ENCODE peak calls at places on chromosomes 13 and 19, in six cellular contexts. X is fibroblast of the aortic adventitia, I is A673, F is HepG2, W is pancreas, Z is fibroblast of mammary gland. G is an unnamed sample.

GRCh38 chr19:18999896-19000620 is 33.3 kb downstream of the SUGP2 start:
- DNase-seq in X (no peak), I (no peak), F (no peak), W (no peak), Z (peak; percentile 11), G (peak; percentile 35)

GRCh38 chr13:113489171-113489548 is 1.4 kb downstream of the DCUN1D2 start:
- DNase-seq in X (no peak), I (no peak), F (peak; percentile 16), W (no peak), Z (no peak), G (no peak)

GRCh38 chr13:67299072-67299635 is 69.0 kb upstream of the PCDH9 start:
- DNase-seq in X (peak; percentile 93), I (no peak), F (no peak), W (no peak), Z (peak; percentile 95), G (peak; percentile 94)

GRCh38 chr13:33182729-33183128 is 102.8 kb downstream of the STARD13 start:
- DNase-seq in X (no peak), I (no peak), F (no peak), W (peak; percentile 34), Z (no peak), G (no peak)

GRCh38 chr19:42468273-42468796 is 25.6 kb upstream of the CXCL17 start:
- DNase-seq in X (peak; percentile 66), I (peak; percentile 94), F (no peak), W (no peak), Z (peak; percentile 93), G (peak; percentile 67)

GRCh38 chr13:98869408-98870090 is 108.3 kb downstream of the DOCK9 start:
- DNase-seq in X (peak; percentile 6), I (no peak), F (no peak), W (no peak), Z (peak; percentile 38), G (peak; percentile 33)

GRCh38 chr13:94419304-94419943 is 60.1 kb downstream of the DCT start:
- DNase-seq in X (peak; percentile 76), I (peak; percentile 70), F (no peak), W (no peak), Z (peak; percentile 95), G (peak; percentile 84)

GRCh38 chr19:19551862-19552192 is 13.8 kb downstream of the CILP2 start:
- DNase-seq in X (no peak), I (no peak), F (no peak), W (no peak), Z (no peak), G (no peak)

GRCh38 chr13:113291997-113292862 is 4.8 kb upstream of the LAMP1 start:
- DNase-seq in X (peak; percentile 7), I (peak; percentile 25), F (no peak), W (no peak), Z (peak; percentile 44), G (no peak)

GRCh38 chr13:40609972-40610726 is 56.3 kb downstream of the FOXO1 start:
- DNase-seq in X (no peak), I (no peak), F (no peak), W (no peak), Z (no peak), G (no peak)

GRCh38 chr13:62320129-62320724 is 904.6 kb upstream of the PCDH20 start:
- DNase-seq in X (peak; percentile 5), I (peak; percentile 70), F (peak; percentile 22), W (no peak), Z (peak; percentile 49), G (peak; percentile 76)

GRCh38 chr13:109400192-109400591 is 386.2 kb downstream of the IRS2 start:
- DNase-seq in X (no peak), I (no peak), F (no peak), W (no peak), Z (no peak), G (peak; percentile 18)

GRCh38 chr13:95784891-95785290 is 108.0 kb downstream of the DNAJC3 start:
- DNase-seq in X (peak; percentile 23), I (no peak), F (no peak), W (no peak), Z (peak; percentile 82), G (peak; percentile 37)

GRCh38 chr19:32719611-32720059 is at the start of gene TDRD12:
- DNase-seq in X (no peak), I (no peak), F (no peak), W (no peak), Z (no peak), G (no peak)

GRCh38 chr13:23445794-23446193 is 12.3 kb upstream of the SACS start:
- DNase-seq in X (peak; percentile 10), I (no peak), F (no peak), W (no peak), Z (no peak), G (no peak)

GRCh38 chr13:50421457-50422130 is 406.4 kb downstream of the KCNRG start:
- DNase-seq in X (no peak), I (no peak), F (no peak), W (no peak), Z (peak; percentile 80), G (no peak)
- H3K4me3 ChIP-seq in X (no peak overlapping the region), I (no peak overlapping the region), F (no peak overlapping the region), W (no peak overlapping the region), Z (no peak overlapping the region), G (no peak overlapping the region)

DNA sequence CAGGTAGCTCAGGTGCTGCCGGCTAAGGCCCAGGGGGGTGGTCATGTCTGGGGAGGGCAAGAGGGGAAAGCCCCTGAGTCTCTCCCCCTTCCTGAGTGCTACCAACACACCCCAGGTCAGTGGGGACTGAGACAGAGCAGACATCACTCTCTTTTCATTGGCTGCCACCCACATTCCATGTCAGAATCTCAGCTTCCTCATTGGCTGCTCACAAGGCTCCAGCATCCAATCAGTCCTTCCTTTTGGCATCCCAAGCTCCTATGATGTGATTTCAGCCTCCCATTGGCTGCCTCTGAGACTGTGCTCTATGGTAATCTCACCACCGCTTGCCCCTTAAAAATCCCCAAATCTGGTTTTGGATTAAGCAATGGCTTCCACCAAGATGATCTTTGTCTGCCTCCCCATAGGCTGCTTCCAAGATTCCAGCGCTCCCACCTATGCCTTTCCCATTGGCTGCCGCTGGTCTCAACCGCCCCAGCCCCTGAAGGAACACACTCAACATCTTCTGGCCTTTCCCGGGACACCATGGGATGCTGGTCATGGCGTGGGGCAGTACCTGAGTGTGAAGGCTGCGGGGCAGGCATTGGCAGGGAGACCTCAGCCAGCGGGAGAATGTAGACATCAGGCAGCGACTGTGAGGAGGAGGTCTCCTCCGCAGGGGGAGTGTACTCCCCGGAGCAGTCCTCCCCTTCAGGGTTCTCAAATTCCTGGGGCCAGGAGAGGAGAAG is 2.0 kb downstream of the LMTK3 start:
- DNase-seq in X (no peak), I (peak; percentile 52), F (no peak), W (no peak), Z (no peak), G (peak; percentile 22)
- H3K4me3 ChIP-seq in X (no peak overlapping the region), I (no peak overlapping the region), F (no peak overlapping the region), W (no peak overlapping the region), Z (no peak overlapping the region), G (no peak overlapping the region)

GRCh38 chr19:3275583-3276340 is 51.3 kb downstream of the CELF5 start:
- DNase-seq in X (peak; percentile 64), I (peak; percentile 76), F (peak; percentile 77), W (peak; percentile 69), Z (peak; percentile 67), G (peak; percentile 78)

GRCh38 chr19:3274245-3275067 is 50.0 kb downstream of the CELF5 start:
- DNase-seq in X (no peak), I (no peak), F (no peak), W (no peak), Z (no peak), G (no peak)

GRCh38 chr19:3277649-3278048 is 53.2 kb downstream of the CELF5 start:
- DNase-seq in X (no peak), I (no peak), F (no peak), W (no peak), Z (no peak), G (no peak)

GRCh38 chr19:3275068-3275582 is 50.7 kb downstream of the CELF5 start:
- DNase-seq in X (no peak), I (peak; percentile 61), F (peak; percentile 65), W (no peak), Z (no peak), G (no peak)

GRCh38 chr19:3276341-3276799 is 51.9 kb downstream of the CELF5 start:
- DNase-seq in X (no peak), I (peak; percentile 92), F (peak; percentile 60), W (peak; percentile 50), Z (no peak), G (no peak)
- H3K4me3 ChIP-seq in X (no peak overlapping the region), I (peak overlapping the region; percentile 19), F (peak overlapping the region; percentile 78), W (no peak overlapping the region), Z (no peak overlapping the region), G (no peak overlapping the region)

GRCh38 chr19:4909172-4909896 is at the start of gene UHRF1:
- DNase-seq in X (no peak), I (peak; percentile 91), F (peak; percentile 58), W (peak; percentile 15), Z (no peak), G (no peak)

GRCh38 chr19:4911786-4912672 is 2.7 kb downstream of the UHRF1 start:
- DNase-seq in X (peak; percentile 100), I (peak; percentile 88), F (peak; percentile 40), W (peak; percentile 61), Z (peak; percentile 100), G (peak; percentile 98)

GRCh38 chr19:4909897-4910593 is 744 bp downstream of the UHRF1 start:
- DNase-seq in X (peak; percentile 70), I (peak; percentile 99), F (peak; percentile 81), W (peak; percentile 84), Z (peak; percentile 77), G (peak; percentile 80)

GRCh38 chr19:4910594-4911273 is 1.4 kb downstream of the UHRF1 start:
- DNase-seq in X (peak; percentile 57), I (peak; percentile 52), F (no peak), W (peak; percentile 15), Z (peak; percentile 55), G (peak; percentile 55)

DNA sequence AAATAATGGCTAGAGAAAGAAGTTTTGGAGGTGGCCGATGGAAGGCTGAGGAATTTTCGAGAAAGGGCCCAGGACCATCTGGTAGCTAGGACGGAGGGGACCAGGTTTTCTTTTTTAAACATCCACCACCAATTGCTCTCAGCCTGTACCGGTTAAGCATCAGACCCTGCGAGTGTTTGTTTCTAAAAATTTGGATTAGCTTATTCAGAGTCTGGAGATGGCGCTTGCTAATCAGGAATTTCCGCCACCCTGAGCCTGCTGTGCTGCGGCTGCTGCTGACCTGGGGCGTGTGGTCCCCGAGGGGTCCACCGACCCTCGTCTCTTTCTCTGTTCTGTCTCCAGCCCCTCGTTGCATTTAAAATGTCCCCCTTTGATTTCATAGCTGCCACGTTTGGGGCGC is 2.0 kb downstream of the UHRF1 start:
- DNase-seq in X (peak; percentile 38), I (peak; percentile 36), F (no peak), W (no peak), Z (no peak), G (no peak)
- H3K4me3 ChIP-seq in X (peak overlapping the region; percentile 76), I (peak overlapping the region; percentile 62), F (peak overlapping the region; percentile 79), W (no peak overlapping the region), Z (peak overlapping the region; percentile 68), G (peak overlapping the region; percentile 58)

GRCh38 chr13:51785592-51786424 is 18.2 kb downstream of the DHRS12 start:
- DNase-seq in X (peak; percentile 59), I (peak; percentile 96), F (no peak), W (peak; percentile 43), Z (peak; percentile 75), G (peak; percentile 51)
- H3K4me3 ChIP-seq in X (no peak overlapping the region), I (no peak overlapping the region), F (no peak overlapping the region), W (no peak overlapping the region), Z (no peak overlapping the region), G (no peak overlapping the region)